ENCODE peak calls at places on chromosomes 11 and 22, in four cellular contexts. P is cardiac muscle cell, F is left ventricle myocardium inferior, Q is A549. X is an unnamed sample.

GRCh38 chr11:60769811-60770210 is 13.1 kb downstream of the MS4A15 start:
- DNase-seq in F (no peak), Q (no peak), P (no peak), X (no peak)

GRCh38 chr11:3105791-3106735 is 48.8 kb upstream of the CARS1 start:
- DNase-seq in Q (no peak), P (no peak), F (no peak), X (no peak)

GRCh38 chr11:1171985-1172728 is 14.4 kb downstream of the MUC5AC start:
- DNase-seq in P (no peak), Q (no peak), F (no peak), X (no peak)

GRCh38 chr11:34493926-34494595 is 19.5 kb downstream of the ELF5 start:
- DNase-seq in Q (no peak), P (no peak), F (no peak), X (no peak)

GRCh38 chr11:17765381-17766359 is 31.1 kb downstream of the KCNC1 start:
- DNase-seq in P (no peak), F (no peak), Q (no peak), X (no peak)

GRCh38 chr11:13362596-13363109 is 85.1 kb downstream of the BMAL1 start:
- DNase-seq in P (no peak), F (no peak), Q (no peak), X (no peak)

GRCh38 chr22:33109532-33110148 is 51.5 kb upstream of the SYN3 start:
- DNase-seq in P (no peak), F (no peak), Q (no peak), X (no peak)

GRCh38 chr22:35896306-35896705 is 132.3 kb downstream of the RBFOX2 start:
- DNase-seq in F (no peak), P (no peak), Q (no peak), X (no peak)

GRCh38 chr22:26952004-26952403 is 294.6 kb downstream of the MIAT start:
- DNase-seq in Q (no peak), P (no peak), F (no peak), X (no peak)

GRCh38 chr11:12005476-12005875 is 3.0 kb downstream of the DKK3 start:
- DNase-seq in P (no peak), F (no peak), Q (no peak), X (no peak)

GRCh38 chr11:76680517-76681425 is 10.2 kb upstream of the LRRC32 start:
- DNase-seq in Q (peak; percentile 88), P (peak; percentile 90), F (peak; percentile 48), X (peak; percentile 64)

GRCh38 chr11:114892381-114893197 is 214.3 kb downstream of the NXPE2 start:
- DNase-seq in F (no peak), P (no peak), Q (peak; percentile 5), X (no peak)

GRCh38 chr22:35861451-35861850 is 143.8 kb downstream of the APOL5 start:
- DNase-seq in Q (no peak), F (no peak), P (no peak), X (no peak)

GRCh38 chr11:43787823-43788222 is 92.8 kb upstream of the ALKBH3 start:
- DNase-seq in P (no peak), F (no peak), Q (no peak), X (no peak)

GRCh38 chr11:27408231-27408630 is 45.2 kb upstream of the CCDC34 start:
- DNase-seq in Q (no peak), P (no peak), F (no peak), X (no peak)

GRCh38 chr11:11313426-11313825 is 39.6 kb downstream of the CSNK2A3 start:
- DNase-seq in F (no peak), Q (peak; percentile 15), P (no peak), X (peak; percentile 55)

GRCh38 chr11:107275632-107276031 is 182.0 kb downstream of the CWF19L2 start:
- DNase-seq in Q (no peak), F (no peak), P (no peak), X (no peak)

GRCh38 chr11:61917043-61917356 is 366 bp downstream of the RAB3IL1 start:
- DNase-seq in Q (no peak), F (no peak), P (no peak), X (no peak)

GRCh38 chr11:2912498-2912897 is 16.7 kb downstream of the PHLDA2 start:
- DNase-seq in P (no peak), F (no peak), Q (peak; percentile 87), X (peak; percentile 91)

GRCh38 chr22:46641829-46642266 is 21.7 kb downstream of the GRAMD4 start:
- DNase-seq in Q (no peak), F (no peak), P (no peak), X (no peak)

GRCh38 chr11:72971211-72971610 is 157.0 kb downstream of the ATG16L2 start:
- DNase-seq in Q (no peak), F (no peak), P (no peak), X (no peak)

GRCh38 chr11:22879615-22880014 is 19.3 kb upstream of the CCDC179 start:
- DNase-seq in P (peak; percentile 1), Q (no peak), F (no peak), X (no peak)

GRCh38 chr11:58866788-58867187 is 22.3 kb upstream of the GLYATL2 start:
- DNase-seq in P (no peak), Q (no peak), F (no peak), X (no peak)

GRCh38 chr11:33191456-33191855 is 30.2 kb upstream of the CSTF3 start:
- DNase-seq in P (no peak), Q (no peak), F (no peak), X (no peak)

GRCh38 chr11:125141686-125142535 is 22.6 kb upstream of the PKNOX2 start:
- DNase-seq in Q (peak; percentile 19), F (peak; percentile 28), P (peak; percentile 66), X (peak; percentile 36)

GRCh38 chr22:27241430-27242110 is 560.0 kb downstream of the MN1 start:
- DNase-seq in P (peak; percentile 34), Q (no peak), F (peak; percentile 37), X (no peak)

GRCh38 chr22:44200855-44201550 is 20.3 kb downstream of the PARVG start:
- DNase-seq in Q (no peak), F (no peak), P (no peak), X (no peak)

GRCh38 chr11:40276960-40277359 is 1182.5 kb downstream of the LRRC4C start:
- DNase-seq in Q (no peak), F (no peak), P (no peak), X (no peak)

GRCh38 chr11:2309251-2310072 is 7.6 kb downstream of the TSPAN32 start:
- DNase-seq in Q (no peak), P (no peak), F (no peak), X (no peak)

GRCh38 chr22:28024422-28024888 is 105.4 kb upstream of the PITPNB start:
- DNase-seq in P (no peak), F (peak; percentile 15), Q (no peak), X (no peak)

GRCh38 chr11:128575956-128576340 is 11.4 kb downstream of the ETS1 start:
- DNase-seq in F (no peak), Q (no peak), P (no peak), X (peak; percentile 68)

GRCh38 chr22:37559901-37560681 is at the start of gene CDC42EP1:
- DNase-seq in Q (no peak), F (peak; percentile 65), P (peak; percentile 59), X (no peak)

GRCh38 chr22:37559521-37559900 is 769 bp upstream of the CDC42EP1 start:
- DNase-seq in Q (no peak), P (no peak), F (no peak), X (no peak)

GRCh38 chr22:37561209-37562048 is 1.1 kb downstream of the CDC42EP1 start:
- DNase-seq in F (peak; percentile 93), P (peak; percentile 87), Q (peak; percentile 74), X (peak; percentile 90)

GRCh38 chr22:37562049-37562784 is 1.9 kb downstream of the CDC42EP1 start:
- DNase-seq in Q (no peak), F (no peak), P (no peak), X (no peak)

DNA sequence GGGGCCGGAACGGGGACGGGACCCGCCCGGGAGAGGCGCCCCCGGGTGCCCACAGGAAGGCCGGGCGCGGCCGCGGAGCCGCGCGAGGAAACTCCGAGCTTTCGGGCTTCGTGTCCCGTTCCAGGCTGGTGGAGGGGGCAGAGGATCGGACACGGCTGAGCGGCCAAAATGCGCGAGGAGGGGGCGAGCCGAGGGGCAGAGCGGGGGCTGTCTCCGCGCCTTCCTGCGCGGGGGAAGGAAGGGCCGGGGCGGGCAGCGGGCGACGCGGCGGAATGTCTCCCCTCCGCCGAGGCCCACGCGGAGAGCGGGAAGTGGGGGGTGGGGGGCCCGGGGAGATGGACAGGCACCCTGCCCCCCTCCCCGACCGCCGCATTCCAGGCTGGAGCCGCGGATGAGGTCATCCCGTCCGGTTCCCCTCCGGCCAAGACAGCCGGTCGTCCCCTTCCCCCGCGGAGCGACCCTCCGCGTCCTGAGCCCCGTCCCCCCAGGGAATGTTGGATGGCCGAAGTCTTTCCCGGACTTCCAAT is 465 bp downstream of the CDC42EP1 start:
- DNase-seq in Q (no peak), P (no peak), F (peak; percentile 69), X (no peak)
- H3K4me1 ChIP-seq in Q (peaks cover 60% of the 10 kb centered on the region), P (peaks cover 6% of the 10 kb centered on the region), F (peaks cover 92% of the 10 kb centered on the region), X (peaks cover 32% of the 10 kb centered on the region)

DNA sequence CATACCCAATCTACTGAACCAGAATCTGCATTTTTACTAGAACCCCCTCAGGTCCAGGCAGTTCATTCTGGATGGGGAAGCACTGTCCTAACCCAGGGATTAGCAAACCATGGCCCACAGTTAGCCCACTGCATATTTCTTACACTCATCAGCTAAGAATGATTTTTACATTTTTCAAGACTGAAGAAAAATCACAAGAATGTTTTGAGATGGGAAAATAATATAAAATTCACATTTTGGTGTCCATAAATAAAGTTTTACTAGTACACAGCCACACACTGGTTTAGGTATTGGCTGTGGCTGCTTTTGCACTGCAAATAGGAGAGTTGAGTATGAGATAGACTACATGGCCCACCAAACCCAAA is 59.4 kb downstream of the PPFIBP2 start:
- DNase-seq in Q (no peak), P (no peak), F (no peak), X (no peak)
- H3K4me1 ChIP-seq in Q (peaks cover 72% of the 10 kb centered on the region), P (peaks cover 29% of the 10 kb centered on the region), F (peaks cover 43% of the 10 kb centered on the region), X (peaks cover 24% of the 10 kb centered on the region)

GRCh38 chr11:120339394-120339890 is 3.2 kb downstream of the ARHGEF12 start:
- DNase-seq in Q (no peak), P (peak; percentile 69), F (no peak), X (no peak)
- H3K4me1 ChIP-seq in Q (peaks cover 29% of the 10 kb centered on the region), P (peaks cover 55% of the 10 kb centered on the region), F (peaks cover 91% of the 10 kb centered on the region), X (no peaks in the 10 kb centered on the region)

GRCh38 chr11:117220999-117221774 is 10.7 kb downstream of the PCSK7 start:
- DNase-seq in P (peak; percentile 51), F (no peak), Q (no peak), X (no peak)

GRCh38 chr11:117221775-117222517 is 9.9 kb downstream of the PCSK7 start:
- DNase-seq in Q (no peak), P (peak; percentile 61), F (peak; percentile 69), X (no peak)

GRCh38 chr11:117225553-117226170 is 6.2 kb downstream of the PCSK7 start:
- DNase-seq in Q (no peak), P (no peak), F (no peak), X (no peak)

GRCh38 chr11:117223741-117224685 is 7.9 kb downstream of the PCSK7 start:
- DNase-seq in F (no peak), Q (no peak), P (no peak), X (no peak)

DNA sequence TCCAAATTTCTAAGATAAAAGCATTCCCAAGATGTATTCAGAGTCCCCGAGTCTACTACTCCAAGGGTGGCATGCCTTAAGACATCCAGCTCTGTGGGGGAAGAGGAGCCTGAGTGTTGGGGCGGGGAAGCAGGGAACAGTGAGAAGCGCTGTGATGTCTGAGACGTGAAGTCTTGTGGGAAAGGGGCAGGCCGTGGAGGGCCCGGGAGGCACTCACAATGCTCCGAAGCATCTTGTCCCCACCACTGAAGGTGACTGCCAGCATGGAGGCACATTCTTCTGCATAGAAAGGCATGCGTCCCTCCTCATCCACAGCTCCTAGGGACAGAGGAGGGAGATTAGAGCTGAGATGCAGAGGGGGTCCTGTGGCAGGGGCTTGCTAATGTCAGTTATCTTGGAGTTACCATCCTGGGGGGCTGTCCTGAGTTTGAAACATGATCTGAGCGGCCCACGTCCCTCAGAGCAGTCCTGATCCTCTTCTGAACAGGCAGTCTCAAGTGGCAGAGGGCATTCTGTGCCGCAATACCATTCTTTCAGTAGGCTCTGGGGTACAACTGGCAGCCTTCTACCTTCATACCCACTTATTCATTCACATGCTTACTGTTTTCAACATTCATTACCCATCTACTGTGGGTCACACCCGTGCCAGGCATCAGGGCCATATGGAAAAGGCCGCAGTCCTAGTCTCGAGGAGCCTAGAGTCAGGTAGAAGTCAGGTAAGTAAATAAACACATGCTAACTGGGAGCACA is 8.7 kb downstream of the PCSK7 start:
- DNase-seq in Q (no peak), P (no peak), F (no peak), X (no peak)
- H3K4me1 ChIP-seq in Q (peaks cover 4% of the 10 kb centered on the region), P (peaks cover 27% of the 10 kb centered on the region), F (peaks cover 55% of the 10 kb centered on the region), X (no peaks in the 10 kb centered on the region)